ENCODE peak calls at places on chromosome X, in four cellular contexts. P is GM23338; O is CD4-positive, alpha-beta T cell; F is AG10803. C is an unnamed sample.

GRCh38 chrX:100663651-100664050 is 19.7 kb downstream of the SRPX2 start:
- DNase-seq in O (no peak), P (no peak), F (no peak), C (no peak)

GRCh38 chrX:124435616-124436015 is 89.3 kb downstream of the SH2D1A start:
- DNase-seq in P (no peak), O (no peak), F (no peak), C (no peak)

GRCh38 chrX:108264376-108264775 is 172.8 kb downstream of the ATG4A start:
- DNase-seq in O (no peak), P (peak; percentile 1), F (no peak), C (no peak)

GRCh38 chrX:103626855-103627254 is 1.9 kb upstream of the TCEAL1 start:
- DNase-seq in O (no peak), F (no peak), P (no peak), C (no peak)

GRCh38 chrX:38271154-38271716 is 50.6 kb upstream of the SRPX start:
- DNase-seq in P (no peak), F (no peak), O (no peak), C (no peak)

GRCh38 chrX:125103693-125104092 is 216.0 kb upstream of the TEX13C start:
- DNase-seq in P (no peak), F (no peak), O (no peak), C (no peak)

GRCh38 chrX:34381241-34381640 is 249.1 kb upstream of the FAM47A start:
- DNase-seq in O (no peak), P (no peak), F (no peak), C (no peak)

GRCh38 chrX:133741303-133741702 is 244.1 kb downstream of the GPC3 start:
- DNase-seq in P (no peak), F (peak; percentile 10), O (no peak), C (no peak)

GRCh38 chrX:41452565-41452964 is 5.4 kb downstream of the NYX start:
- DNase-seq in O (no peak), P (no peak), F (peak; percentile 9), C (no peak)

GRCh38 chrX:25599061-25599460 is 539.1 kb upstream of the MAGEB18 start:
- DNase-seq in O (no peak), P (no peak), F (no peak), C (no peak)

GRCh38 chrX:25600776-25601175 is 537.4 kb upstream of the MAGEB18 start:
- DNase-seq in F (no peak), P (no peak), O (no peak), C (no peak)

GRCh38 chrX:25596881-25597280 is 541.3 kb upstream of the MAGEB18 start:
- DNase-seq in P (no peak), F (no peak), O (no peak), C (no peak)

GRCh38 chrX:25601323-25601722 is 536.8 kb upstream of the MAGEB18 start:
- DNase-seq in P (no peak), F (no peak), O (no peak), C (no peak)

GRCh38 chrX:25597561-25597960 is 540.6 kb upstream of the MAGEB18 start:
- DNase-seq in P (no peak), F (no peak), O (no peak), C (no peak)
- TF ChIP-seq CTCF in P (no peak), F (no peak), O (no peak), C (no peak)

GRCh38 chrX:106874075-106874474 is 29.1 kb downstream of the RIPPLY1 start:
- DNase-seq in P (peak; percentile 38), F (peak; percentile 24), O (no peak), C (no peak)
- TF ChIP-seq CTCF in P (no peak), F (peak; percentile 58), O (peak; percentile 62), C (peak; percentile 43)

DNA sequence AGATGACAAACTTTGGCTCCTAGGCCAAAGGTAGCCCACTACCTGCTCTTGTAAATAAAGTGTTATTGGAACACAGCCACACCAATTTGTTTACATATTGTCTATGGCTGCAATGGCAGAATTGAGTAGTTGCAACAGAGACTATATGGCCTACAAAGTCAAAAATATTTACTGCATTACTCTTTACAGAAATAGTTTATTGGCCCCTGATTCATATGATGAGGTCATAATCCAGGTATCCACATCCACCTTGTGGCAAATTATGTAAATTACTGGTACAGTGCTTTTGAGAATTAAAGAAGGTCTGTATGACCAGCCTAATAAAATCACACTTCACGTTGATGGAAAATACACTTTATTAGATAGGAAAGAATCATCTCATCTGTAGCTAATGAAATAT is 337.0 kb upstream of the DDX53 start:
- DNase-seq in P (no peak), O (no peak), F (no peak), C (no peak)
- TF ChIP-seq CTCF in P (no peak), O (no peak), F (no peak), C (no peak)

DNA sequence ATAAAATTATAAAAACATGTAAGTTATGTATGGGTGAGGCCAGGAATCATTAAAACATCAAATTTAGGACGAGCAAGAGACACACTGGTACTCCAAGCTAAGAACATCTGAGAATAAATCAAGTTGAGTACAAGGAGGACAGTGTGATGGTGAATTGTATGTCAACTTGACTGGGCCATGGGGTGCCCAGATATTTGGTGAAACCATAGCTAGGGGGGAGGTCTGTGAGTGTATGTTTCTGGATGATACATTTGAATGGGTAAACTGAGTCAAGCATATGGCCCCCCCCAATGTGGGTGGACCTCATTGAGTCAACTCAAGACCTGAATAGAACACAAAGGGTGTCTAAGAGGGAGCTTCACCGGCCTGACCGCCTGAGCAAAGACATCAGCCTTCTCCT is 115.3 kb upstream of the BCOR start:
- DNase-seq in F (no peak), P (no peak), O (no peak), C (no peak)
- TF ChIP-seq CTCF in F (no peak), P (no peak), O (no peak), C (no peak)

DNA sequence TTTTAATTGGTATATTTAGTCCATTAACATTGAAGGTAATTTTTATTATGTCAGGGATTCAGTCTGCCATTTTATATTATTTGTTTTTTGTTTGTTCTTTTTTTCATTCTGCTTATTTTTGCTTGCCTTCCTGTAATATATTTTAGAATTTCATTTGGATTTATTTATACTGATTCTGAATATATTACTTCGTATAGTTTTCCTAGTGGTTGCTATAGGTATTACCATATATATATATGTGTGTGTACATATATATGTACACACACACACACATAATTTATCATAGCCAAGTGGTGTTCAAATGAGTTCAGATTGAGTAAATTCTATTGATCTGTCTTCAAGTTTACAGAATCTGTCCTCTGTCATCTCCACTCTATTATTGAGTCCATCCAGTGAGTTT is 11.2 kb downstream of the CITED1 start:
- DNase-seq in P (no peak), O (no peak), F (no peak), C (no peak)
- TF ChIP-seq CTCF in P (no peak), O (no peak), F (no peak), C (no peak)

C was measured in D721Med.